ENCODE peak calls at places on chromosomes 6 and 20, in five cellular contexts. C, J, S, M and Y are unnamed samples.

GRCh38 chr6:139184050-139184826 is 49.4 kb downstream of the HECA start:
- DNase-seq in C (no peak), J (no peak), S (peak), M (no peak), Y (no peak)

GRCh38 chr6:127516676-127517273 is 2.4 kb downstream of the MTCL3 start:
- DNase-seq in C (peak), J (peak), S (peak), M (peak), Y (peak)

GRCh38 chr6:41733349-41733706 is 2.1 kb downstream of the TFEB start:
- DNase-seq in C (no peak), J (no peak), S (peak), M (no peak), Y (no peak)

GRCh38 chr6:155693573-155694428 is 238.2 kb upstream of the NOX3 start:
- DNase-seq in C (no peak), J (no peak), S (no peak), M (no peak), Y (no peak)

GRCh38 chr6:31701666-31702420 is 1.3 kb downstream of the ABHD16A start:
- DNase-seq in C (peak), J (no peak), S (peak), M (no peak), Y (no peak)

GRCh38 chr20:19995220-19995863 is 21.8 kb upstream of the NAA20 start:
- DNase-seq in C (peak), J (no peak), S (peak), M (no peak), Y (no peak)

GRCh38 chr6:5067305-5067704 is 17.8 kb upstream of the PPP1R3G start:
- DNase-seq in C (no peak), J (no peak), S (no peak), M (no peak), Y (no peak)

GRCh38 chr20:62079166-62079565 is 13.5 kb upstream of the TAF4 start:
- DNase-seq in C (no peak), J (no peak), S (no peak), M (no peak), Y (no peak)

GRCh38 chr6:44238687-44239350 is 8.1 kb upstream of the HSP90AB1 start:
- DNase-seq in C (no peak), J (no peak), S (no peak), M (no peak), Y (no peak)

GRCh38 chr6:44235269-44235668 is 11.6 kb upstream of the HSP90AB1 start:
- DNase-seq in C (no peak), J (no peak), S (no peak), M (no peak), Y (no peak)

GRCh38 chr6:44237813-44238433 is 9.0 kb upstream of the HSP90AB1 start:
- DNase-seq in C (peak), J (peak), S (peak), M (peak), Y (no peak)

GRCh38 chr6:44235891-44236516 is 10.9 kb upstream of the HSP90AB1 start:
- DNase-seq in C (no peak), J (peak), S (no peak), M (no peak), Y (no peak)

DNA sequence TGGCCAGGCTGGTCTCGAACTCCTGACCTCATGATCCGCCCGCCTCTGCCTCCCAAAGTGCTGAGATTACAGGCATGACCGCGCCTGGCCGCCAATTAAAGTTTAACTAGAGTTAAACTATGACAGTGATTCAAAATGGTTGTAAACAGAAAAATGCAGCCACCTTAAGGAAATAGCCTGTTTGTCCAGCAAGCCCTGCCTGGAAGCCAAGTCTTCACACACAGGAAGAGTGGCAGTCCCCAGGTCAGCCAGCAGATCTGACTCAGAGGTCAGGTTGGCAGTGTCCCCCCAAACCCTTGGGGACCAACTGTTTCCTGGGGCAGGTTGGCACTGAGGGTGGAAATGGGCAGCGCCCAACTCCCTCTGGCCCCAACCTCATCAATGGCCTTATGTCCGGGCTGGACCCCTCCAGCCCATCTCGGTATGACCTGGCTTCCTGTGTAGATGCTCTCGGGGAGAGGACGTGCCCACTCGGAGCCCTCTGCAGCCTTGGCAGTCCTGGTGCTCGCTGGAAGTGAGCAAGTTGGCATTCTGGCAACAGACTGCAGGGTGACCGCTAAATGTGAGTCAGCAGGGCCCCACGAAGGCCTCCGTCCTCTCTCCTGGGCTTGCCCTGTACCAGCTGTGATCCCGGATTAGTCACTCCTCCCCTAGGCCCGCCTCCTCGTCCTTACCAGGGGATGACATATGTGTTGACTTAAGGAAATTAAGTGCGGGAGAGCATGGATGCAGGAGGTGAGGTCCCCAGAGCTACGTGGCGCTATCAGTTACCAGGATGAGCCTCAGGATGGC is 9.7 kb upstream of the HSP90AB1 start:
- DNase-seq in C (peak), J (peak), S (peak), M (peak), Y (no peak)
- H2AFZ ChIP-seq in C (peak), J (no peak), S (peak), M (no peak), Y (peak)

GRCh38 chr6:125746731-125747588 is 2.5 kb upstream of the HEY2 start:
- DNase-seq in C (peak), J (peak), S (peak), M (peak), Y (peak)
- H2BK15ac ChIP-seq in C (no peak), J (no peak), S (no peak), M (no peak), Y (no peak)

DNA sequence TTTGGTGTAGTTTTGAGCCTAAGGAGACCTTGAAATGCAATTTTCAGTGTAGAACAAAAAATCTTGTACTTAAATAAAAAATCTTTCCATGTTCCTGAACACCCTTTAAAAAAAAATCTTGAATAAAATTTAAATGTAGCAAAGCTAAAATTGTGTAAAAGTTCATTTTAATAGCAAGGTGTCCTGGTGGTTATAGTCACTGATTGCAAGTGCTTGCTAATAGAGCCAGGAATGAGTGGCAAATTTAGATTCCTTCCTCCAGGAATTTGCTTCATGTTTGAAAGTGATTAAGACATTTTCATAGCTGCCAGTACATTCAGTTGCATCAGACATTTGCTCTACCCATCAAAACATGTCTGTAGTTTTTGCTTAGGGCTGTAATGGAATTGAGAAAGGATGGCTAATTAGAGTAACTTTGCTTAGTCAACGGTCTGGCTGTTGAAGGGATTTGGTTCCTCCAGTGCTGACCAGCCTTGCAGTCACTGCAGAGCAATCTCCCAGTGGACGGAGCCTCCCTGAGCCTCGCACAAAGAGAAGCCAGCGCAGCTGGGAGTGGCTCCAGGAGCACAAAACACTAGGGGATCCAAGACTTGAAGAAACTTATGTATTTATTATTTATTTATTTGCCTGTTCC is 36.5 kb downstream of the AKAP12 start:
- DNase-seq in C (peak), J (no peak), S (peak), M (no peak), Y (no peak)
- H2AFZ ChIP-seq in C (no peak), J (no peak), S (no peak), M (no peak), Y (peak)

DNA sequence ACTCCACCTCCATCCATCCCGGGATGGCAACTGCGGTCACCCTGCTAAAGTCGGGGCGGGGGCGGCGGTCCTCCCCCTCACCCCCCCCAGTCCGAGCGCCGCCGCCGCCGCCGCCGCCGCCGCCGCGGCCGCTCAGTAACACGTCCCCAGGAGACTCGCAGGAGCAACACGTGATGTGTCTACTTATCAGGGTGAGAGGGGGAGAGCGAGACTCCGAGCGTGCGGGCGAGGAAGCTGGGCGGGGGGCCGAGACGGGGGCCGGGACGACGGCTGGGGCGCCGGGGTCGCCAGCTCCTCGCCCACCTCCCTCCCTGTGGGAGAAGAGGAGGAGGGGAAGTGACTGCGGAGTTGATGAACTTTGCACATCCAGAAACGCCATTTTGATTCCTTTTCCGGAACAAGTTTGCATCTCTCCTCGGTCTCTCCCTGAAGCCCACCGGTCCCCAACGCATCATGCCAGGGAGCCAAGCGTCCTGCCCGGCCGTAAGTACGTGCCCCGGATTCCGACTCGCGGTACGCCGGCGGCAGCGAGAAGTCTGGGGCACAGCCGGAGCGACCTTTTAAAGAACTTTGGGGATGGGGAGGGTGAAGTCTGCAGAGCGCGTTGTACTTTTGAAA is at the start of gene RREB1:
- DNase-seq in C (peak), J (peak), S (peak), M (peak), Y (peak)
- H2BK15ac ChIP-seq in C (peak), J (peak), S (peak), M (no peak), Y (peak)

DNA sequence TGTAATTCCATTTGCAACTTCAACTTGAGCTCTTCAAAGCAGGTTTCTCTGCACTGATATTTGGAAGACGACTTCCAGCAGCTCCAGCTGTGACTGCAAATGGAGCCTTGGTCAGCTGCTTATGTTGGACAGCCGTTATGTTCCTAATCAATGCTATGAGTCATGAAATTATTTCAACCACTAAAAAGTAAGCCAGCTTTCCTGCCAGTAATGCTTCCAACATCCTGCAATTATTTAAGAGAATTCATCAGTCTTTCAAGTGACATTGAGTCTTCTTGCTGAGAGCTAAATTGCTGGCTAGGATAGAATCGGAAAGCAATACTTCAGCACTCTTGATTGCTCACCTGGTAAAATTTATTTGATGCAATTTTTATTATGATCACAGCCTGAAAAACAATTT is 375.7 kb downstream of the MMUT start:
- DNase-seq in C (no peak), J (no peak), S (no peak), M (no peak), Y (no peak)
- H2AFZ ChIP-seq in C (no peak), J (no peak), S (no peak), M (no peak), Y (no peak)

GRCh38 chr20:9071976-9072726 is 3.3 kb downstream of the PLCB4 start:
- DNase-seq in C (peak), J (no peak), S (peak), M (no peak), Y (no peak)
- H2BK15ac ChIP-seq in C (no peak), J (no peak), S (no peak), M (no peak), Y (no peak)

GRCh38 chr6:80988892-80989291 is 763.6 kb downstream of the TENT5A start:
- DNase-seq in C (no peak), J (no peak), S (no peak), M (no peak), Y (no peak)
- H2AFZ ChIP-seq in C (no peak), J (no peak), S (no peak), M (no peak), Y (peak)